ENCODE peak calls at places on chromosomes 7 and 10, in seven cellular contexts. One of them, this sample, is unnamed.

GRCh38 chr10:3282341-3282740 is 109.8 kb upstream of the PITRM1 start:
- DNase-seq in bronchial epithelial cell: no peak
- DNase-seq in spleen: no peak
- DNase-seq in neuronal stem cell: no peak
- DNase-seq in hepatocyte: no peak
- DNase-seq in uterus: no peak
- DNase-seq in H1: no peak
- DNase-seq in this sample: no peak

GRCh38 chr7:27196287-27196739 is 3.6 kb downstream of the HOXA13 start:
- DNase-seq in uterus: peak
- DNase-seq in spleen: peak
- DNase-seq in neuronal stem cell: peak
- DNase-seq in hepatocyte: peak
- DNase-seq in bronchial epithelial cell: peak
- DNase-seq in H1: peak
- DNase-seq in this sample: no peak

GRCh38 chr7:99034932-99035722 is 108.8 kb downstream of the SMURF1 start:
- DNase-seq in spleen: no peak
- DNase-seq in H1: no peak
- DNase-seq in hepatocyte: no peak
- DNase-seq in bronchial epithelial cell: no peak
- DNase-seq in neuronal stem cell: no peak
- DNase-seq in uterus: no peak
- DNase-seq in this sample: no peak

GRCh38 chr7:140686921-140687320 is 9.6 kb upstream of the NDUFB2 start:
- DNase-seq in neuronal stem cell: no peak
- DNase-seq in bronchial epithelial cell: no peak
- DNase-seq in spleen: peak
- DNase-seq in H1: no peak
- DNase-seq in uterus: no peak
- DNase-seq in hepatocyte: no peak
- DNase-seq in this sample: no peak

GRCh38 chr10:71753960-71754505 is 19.3 kb downstream of the VSIR start:
- DNase-seq in spleen: peak
- DNase-seq in H1: no peak
- DNase-seq in uterus: no peak
- DNase-seq in hepatocyte: no peak
- DNase-seq in bronchial epithelial cell: no peak
- DNase-seq in neuronal stem cell: no peak
- DNase-seq in this sample: no peak

GRCh38 chr10:106898441-106898840 is 266.1 kb downstream of the SORCS1 start:
- DNase-seq in H1: no peak
- DNase-seq in hepatocyte: no peak
- DNase-seq in neuronal stem cell: no peak
- DNase-seq in uterus: no peak
- DNase-seq in spleen: no peak
- DNase-seq in bronchial epithelial cell: no peak
- DNase-seq in this sample: no peak

GRCh38 chr7:93945756-93946540 is 24.4 kb downstream of the GNG11 start:
- DNase-seq in bronchial epithelial cell: no peak
- DNase-seq in hepatocyte: no peak
- DNase-seq in uterus: no peak
- DNase-seq in spleen: no peak
- DNase-seq in neuronal stem cell: no peak
- DNase-seq in H1: no peak
- DNase-seq in this sample: no peak

GRCh38 chr10:101014966-101015581 is 15.5 kb downstream of the LZTS2 start:
- DNase-seq in bronchial epithelial cell: peak
- DNase-seq in neuronal stem cell: no peak
- DNase-seq in uterus: no peak
- DNase-seq in hepatocyte: peak
- DNase-seq in spleen: no peak
- DNase-seq in H1: no peak
- DNase-seq in this sample: no peak

GRCh38 chr7:136685506-136685905 is 182.9 kb upstream of the CHRM2 start:
- DNase-seq in spleen: no peak
- DNase-seq in hepatocyte: no peak
- DNase-seq in bronchial epithelial cell: no peak
- DNase-seq in H1: no peak
- DNase-seq in uterus: no peak
- DNase-seq in neuronal stem cell: no peak
- DNase-seq in this sample: no peak

GRCh38 chr10:90213346-90213745 is 512.0 kb downstream of the KIF20B start:
- DNase-seq in hepatocyte: no peak
- DNase-seq in H1: no peak
- DNase-seq in spleen: no peak
- DNase-seq in bronchial epithelial cell: no peak
- DNase-seq in uterus: no peak
- DNase-seq in neuronal stem cell: no peak
- DNase-seq in this sample: no peak

GRCh38 chr7:101586078-101586941 is 42.8 kb downstream of the MYL10 start:
- DNase-seq in neuronal stem cell: no peak
- DNase-seq in hepatocyte: peak
- DNase-seq in uterus: no peak
- DNase-seq in H1: peak
- DNase-seq in spleen: no peak
- DNase-seq in bronchial epithelial cell: no peak
- DNase-seq in this sample: no peak

GRCh38 chr10:107994621-107995274 is 830.2 kb upstream of the SORCS1 start:
- DNase-seq in H1: no peak
- DNase-seq in spleen: no peak
- DNase-seq in neuronal stem cell: no peak
- DNase-seq in uterus: no peak
- DNase-seq in bronchial epithelial cell: peak
- DNase-seq in hepatocyte: peak
- DNase-seq in this sample: no peak

GRCh38 chr10:55311823-55312431 is 510.9 kb upstream of the PCDH15 start:
- DNase-seq in spleen: no peak
- DNase-seq in neuronal stem cell: no peak
- DNase-seq in hepatocyte: no peak
- DNase-seq in H1: no peak
- DNase-seq in uterus: no peak
- DNase-seq in bronchial epithelial cell: peak
- DNase-seq in this sample: no peak

GRCh38 chr7:155533120-155533826 is 13.1 kb downstream of the CNPY1 start:
- DNase-seq in spleen: peak
- DNase-seq in H1: peak
- DNase-seq in uterus: no peak
- DNase-seq in bronchial epithelial cell: no peak
- DNase-seq in neuronal stem cell: peak
- DNase-seq in hepatocyte: no peak
- DNase-seq in this sample: no peak

GRCh38 chr10:62812672-62813439 is 3.3 kb downstream of the EGR2 start:
- DNase-seq in bronchial epithelial cell: no peak
- DNase-seq in hepatocyte: no peak
- DNase-seq in uterus: no peak
- DNase-seq in H1: no peak
- DNase-seq in neuronal stem cell: no peak
- DNase-seq in spleen: peak
- DNase-seq in this sample: no peak

GRCh38 chr10:97531401-97531985 is 32.8 kb downstream of the UBTD1 start:
- DNase-seq in uterus: no peak
- DNase-seq in neuronal stem cell: no peak
- DNase-seq in hepatocyte: no peak
- DNase-seq in bronchial epithelial cell: no peak
- DNase-seq in spleen: no peak
- DNase-seq in H1: no peak
- DNase-seq in this sample: no peak

DNA sequence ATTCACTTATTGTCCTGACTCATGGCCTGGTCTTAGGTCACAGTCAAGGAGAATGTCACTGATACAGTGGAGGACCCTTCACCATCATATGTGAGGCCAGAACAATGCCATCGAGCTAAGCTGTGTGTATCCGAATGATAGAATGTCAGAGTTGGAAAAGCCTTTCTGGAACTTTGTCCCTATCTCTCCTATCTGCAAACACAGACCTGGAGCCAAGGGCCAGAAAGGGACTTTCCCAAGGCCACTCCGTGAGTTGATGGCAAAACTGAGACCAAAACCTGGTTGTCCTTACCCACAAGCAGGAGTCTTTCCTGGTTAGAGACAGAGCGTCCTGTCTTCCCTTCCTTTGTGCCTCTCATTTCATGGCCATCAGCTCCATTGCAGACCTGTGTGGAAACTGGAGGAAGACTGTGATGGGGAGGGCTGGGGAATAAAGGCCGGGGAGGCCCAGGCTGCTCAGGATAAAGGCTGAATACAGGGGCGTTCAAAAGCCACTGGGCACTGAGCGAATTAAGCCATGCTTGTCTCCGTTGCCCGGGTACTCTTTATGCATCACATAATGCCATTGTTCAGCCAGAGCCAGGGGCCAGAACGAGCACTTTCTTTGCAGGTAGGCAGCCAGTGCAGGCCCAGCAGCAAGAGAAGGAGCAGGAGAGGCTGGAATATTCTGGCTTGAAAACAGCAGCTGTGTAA is 142.8 kb downstream of the RPS24 start:
- DNase-seq in hepatocyte: no peak
- DNase-seq in bronchial epithelial cell: no peak
- DNase-seq in uterus: no peak
- DNase-seq in H1: no peak
- DNase-seq in spleen: no peak
- DNase-seq in neuronal stem cell: peak
- DNase-seq in this sample: no peak
- H3K4me3 ChIP-seq in hepatocyte: no peak
- H3K4me3 ChIP-seq in bronchial epithelial cell: no peak
- H3K4me3 ChIP-seq in uterus: no peak
- H3K4me3 ChIP-seq in H1: no peak
- H3K4me3 ChIP-seq in spleen: no peak
- H3K4me3 ChIP-seq in neuronal stem cell: no peak
- H3K4me3 ChIP-seq in this sample: no peak

GRCh38 chr7:157687845-157688244 is 351.0 kb downstream of the DNAJB6 start:
- DNase-seq in bronchial epithelial cell: no peak
- DNase-seq in H1: no peak
- DNase-seq in hepatocyte: no peak
- DNase-seq in neuronal stem cell: no peak
- DNase-seq in spleen: no peak
- DNase-seq in uterus: no peak
- DNase-seq in this sample: no peak
- H3K4me3 ChIP-seq in bronchial epithelial cell: no peak
- H3K4me3 ChIP-seq in H1: no peak
- H3K4me3 ChIP-seq in hepatocyte: no peak
- H3K4me3 ChIP-seq in neuronal stem cell: no peak
- H3K4me3 ChIP-seq in spleen: no peak
- H3K4me3 ChIP-seq in uterus: no peak
- H3K4me3 ChIP-seq in this sample: no peak

DNA sequence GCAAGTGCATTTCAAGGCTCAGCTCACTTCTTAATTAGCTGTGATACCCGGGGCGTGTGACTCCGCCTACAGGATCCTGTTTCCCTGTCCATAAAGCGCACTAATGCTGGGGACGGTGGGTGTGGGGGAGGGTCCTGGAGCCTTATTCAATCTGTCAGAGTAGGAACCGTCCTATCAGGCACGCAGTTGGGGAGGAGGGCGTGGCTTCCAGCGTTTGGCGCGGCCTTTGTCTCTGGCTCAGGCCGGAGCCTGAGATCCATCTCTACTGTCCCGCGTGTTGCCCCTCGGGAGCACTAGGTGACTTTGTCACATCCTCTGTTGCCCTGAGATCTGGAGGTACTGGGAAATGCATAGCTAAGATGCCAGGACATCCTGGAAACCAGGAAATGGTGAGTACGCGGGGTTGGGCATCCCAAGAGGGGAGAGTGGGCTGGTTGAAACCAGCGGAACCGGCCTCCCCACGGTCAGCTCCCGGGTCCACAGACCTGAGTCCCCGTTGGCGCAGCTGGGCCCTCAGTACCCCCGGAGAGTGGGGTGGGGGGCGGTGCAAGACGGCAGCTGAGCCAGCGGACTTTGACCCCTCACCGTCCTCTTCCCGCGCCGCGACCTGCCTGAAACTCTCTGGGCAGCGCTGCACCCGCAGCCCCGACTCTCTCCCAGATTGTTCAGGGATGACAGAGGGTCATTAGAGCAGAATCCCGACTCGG is 104.4 kb upstream of the ZNF92 start:
- DNase-seq in uterus: no peak
- DNase-seq in H1: peak
- DNase-seq in spleen: no peak
- DNase-seq in neuronal stem cell: peak
- DNase-seq in hepatocyte: peak
- DNase-seq in bronchial epithelial cell: peak
- DNase-seq in this sample: peak
- H3K4me3 ChIP-seq in uterus: no peak
- H3K4me3 ChIP-seq in H1: peak
- H3K4me3 ChIP-seq in spleen: peak
- H3K4me3 ChIP-seq in neuronal stem cell: peak
- H3K4me3 ChIP-seq in hepatocyte: peak
- H3K4me3 ChIP-seq in bronchial epithelial cell: peak
- H3K4me3 ChIP-seq in this sample: peak

GRCh38 chr7:105267244-105267643 is 121.5 kb downstream of the SRPK2 start:
- DNase-seq in uterus: no peak
- DNase-seq in neuronal stem cell: no peak
- DNase-seq in hepatocyte: no peak
- DNase-seq in bronchial epithelial cell: no peak
- DNase-seq in spleen: no peak
- DNase-seq in H1: no peak
- DNase-seq in this sample: no peak
- H3K4me3 ChIP-seq in uterus: no peak
- H3K4me3 ChIP-seq in neuronal stem cell: no peak
- H3K4me3 ChIP-seq in hepatocyte: no peak
- H3K4me3 ChIP-seq in bronchial epithelial cell: peak
- H3K4me3 ChIP-seq in spleen: no peak
- H3K4me3 ChIP-seq in H1: no peak
- H3K4me3 ChIP-seq in this sample: no peak

DNA sequence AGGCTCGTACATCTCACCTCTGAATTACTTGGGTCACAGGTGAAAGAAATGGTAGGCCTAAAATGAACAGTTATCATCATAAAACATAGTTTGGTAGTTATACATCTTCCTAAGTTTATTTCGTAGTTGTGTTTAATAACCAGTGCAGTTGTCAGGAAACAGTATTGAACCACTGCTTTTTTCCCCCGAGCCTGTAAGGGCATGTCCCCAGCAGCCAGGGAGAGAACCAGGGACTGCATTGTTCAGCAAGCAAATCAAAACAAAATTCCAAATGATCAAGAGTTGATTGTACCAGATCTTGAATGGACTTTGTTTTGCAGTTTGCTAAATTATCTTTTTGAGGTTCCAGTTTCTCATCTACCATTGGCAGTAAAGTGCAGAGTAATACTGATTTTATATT is 2.4 kb downstream of the EIF4H start:
- DNase-seq in hepatocyte: no peak
- DNase-seq in bronchial epithelial cell: peak
- DNase-seq in neuronal stem cell: no peak
- DNase-seq in spleen: no peak
- DNase-seq in uterus: no peak
- DNase-seq in H1: no peak
- DNase-seq in this sample: no peak
- H3K4me3 ChIP-seq in hepatocyte: no peak
- H3K4me3 ChIP-seq in bronchial epithelial cell: peak
- H3K4me3 ChIP-seq in neuronal stem cell: no peak
- H3K4me3 ChIP-seq in spleen: no peak
- H3K4me3 ChIP-seq in uterus: no peak
- H3K4me3 ChIP-seq in H1: no peak
- H3K4me3 ChIP-seq in this sample: no peak

GRCh38 chr7:55569797-55570196 is 2.5 kb downstream of the VOPP1 start:
- DNase-seq in hepatocyte: no peak
- DNase-seq in bronchial epithelial cell: no peak
- DNase-seq in H1: no peak
- DNase-seq in spleen: no peak
- DNase-seq in uterus: no peak
- DNase-seq in neuronal stem cell: no peak
- DNase-seq in this sample: no peak
- H3K4me3 ChIP-seq in hepatocyte: no peak
- H3K4me3 ChIP-seq in bronchial epithelial cell: no peak
- H3K4me3 ChIP-seq in H1: no peak
- H3K4me3 ChIP-seq in spleen: peak
- H3K4me3 ChIP-seq in uterus: no peak
- H3K4me3 ChIP-seq in neuronal stem cell: no peak
- H3K4me3 ChIP-seq in this sample: no peak